ENCODE peak calls at places on chromosomes 5 and 9, in four cellular contexts. I is H1, K is neural progenitor cell, V is HCT116. Y is an unnamed sample.
A peak's percentile ranks its signal among the peaks of the same experiment; 100 is the strongest.

GRCh38 chr5:76389513-76390154 is 13.5 kb upstream of the IQGAP2 start:
- DNase-seq in I (no peak), K (no peak), V (no peak), Y (no peak)

GRCh38 chr5:175382171-175382570 is 61.8 kb downstream of the DRD1 start:
- DNase-seq in I (no peak), K (no peak), V (no peak), Y (no peak)

GRCh38 chr5:91361790-91362189 is 21.3 kb downstream of the ARRDC3 start:
- DNase-seq in I (no peak), K (no peak), V (no peak), Y (no peak)

GRCh38 chr5:91307023-91307422 is 76.1 kb downstream of the ARRDC3 start:
- DNase-seq in I (no peak), K (no peak), V (no peak), Y (peak; percentile 62)

GRCh38 chr9:8224381-8224791 is 424.8 kb upstream of the DMAC1 start:
- DNase-seq in I (no peak), K (no peak), V (no peak), Y (no peak)

GRCh38 chr9:77917800-77918199 is 113.8 kb downstream of the GNAQ start:
- DNase-seq in I (no peak), K (no peak), V (no peak), Y (no peak)

GRCh38 chr9:125654121-125654520 is 52.9 kb downstream of the MAPKAP1 start:
- DNase-seq in I (no peak), K (peak; percentile 71), V (no peak), Y (no peak)

GRCh38 chr9:96350866-96351265 is 32.6 kb downstream of the SLC35D2 start:
- DNase-seq in I (no peak), K (no peak), V (no peak), Y (no peak)

GRCh38 chr5:156871212-156871611 is 21.1 kb downstream of the PPP1R2B start:
- DNase-seq in I (no peak), K (no peak), V (no peak), Y (no peak)

GRCh38 chr9:17402309-17402708 is 176.6 kb upstream of the SH3GL2 start:
- DNase-seq in I (no peak), K (peak; percentile 60), V (no peak), Y (no peak)

GRCh38 chr9:120944434-120945125 is 18.0 kb upstream of the TRAF1 start:
- DNase-seq in I (no peak), K (no peak), V (no peak), Y (no peak)

GRCh38 chr5:134600600-134600999 is 32.0 kb downstream of the SAR1B start:
- DNase-seq in I (no peak), K (no peak), V (no peak), Y (no peak)

GRCh38 chr5:12354686-12355085 is 450.4 kb upstream of the CTNND2 start:
- DNase-seq in I (no peak), K (peak; percentile 2), V (no peak), Y (no peak)

GRCh38 chr5:92703991-92704390 is 877.0 kb downstream of the NR2F1-AS1 start:
- DNase-seq in I (no peak), K (no peak), V (no peak), Y (no peak)

GRCh38 chr9:112789493-112789892 is 38.9 kb downstream of the SNX30 start:
- DNase-seq in I (no peak), K (no peak), V (no peak), Y (no peak)

GRCh38 chr5:54703091-54703490 is 185.5 kb downstream of the SNX18 start:
- DNase-seq in I (no peak), K (peak; percentile 56), V (no peak), Y (peak; percentile 98)

GRCh38 chr5:155631116-155631515 is 617.6 kb downstream of the KIF4B start:
- DNase-seq in I (no peak), K (no peak), V (no peak), Y (no peak)

GRCh38 chr9:128203842-128204551 is 818 bp downstream of the DNM1 start:
- DNase-seq in I (peak; percentile 81), K (peak; percentile 80), V (no peak), Y (no peak)

GRCh38 chr5:61159841-61160240 is 2.4 kb downstream of the SMIM15 start:
- DNase-seq in I (no peak), K (no peak), V (no peak), Y (no peak)

DNA sequence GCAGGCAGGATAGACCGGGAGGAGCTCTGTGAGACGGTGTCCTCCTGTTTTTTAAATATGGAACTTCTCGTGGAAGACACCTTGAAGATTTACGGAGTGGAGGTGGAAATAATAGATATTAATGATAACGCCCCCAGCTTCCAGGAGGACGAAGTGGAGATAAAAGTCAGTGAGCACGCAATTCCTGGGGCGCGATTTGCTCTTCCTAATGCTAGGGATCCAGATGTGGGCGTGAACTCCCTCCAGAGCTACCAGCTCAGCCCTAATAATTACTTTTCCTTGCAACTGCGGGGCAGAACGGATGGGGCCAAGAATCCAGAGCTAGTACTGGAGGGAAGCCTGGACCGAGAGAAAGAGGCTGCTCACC is 621 bp downstream of the PCDHGA11 start:
- DNase-seq in I (no peak), K (no peak), V (no peak), Y (no peak)
- H3K9me3 ChIP-seq in I (peaks cover 44% of the 10 kb centered on the region), K (peaks cover 80% of the 10 kb centered on the region), V (peaks cover 4% of the 10 kb centered on the region), Y (peaks cover 12% of the 10 kb centered on the region)

GRCh38 chr9:35616681-35617459 is 1.3 kb downstream of the CD72 start:
- DNase-seq in I (peak; percentile 82), K (peak; percentile 51), V (no peak), Y (peak; percentile 35)

GRCh38 chr9:35615981-35616680 is 2.1 kb downstream of the CD72 start:
- DNase-seq in I (no peak), K (no peak), V (no peak), Y (no peak)

GRCh38 chr9:35618325-35618727 is at the start of gene CD72:
- DNase-seq in I (no peak), K (peak; percentile 50), V (no peak), Y (no peak)

GRCh38 chr9:35618854-35619799 is 914 bp upstream of the CD72 start:
- DNase-seq in I (no peak), K (no peak), V (no peak), Y (no peak)

GRCh38 chr9:35617548-35617947 is 665 bp downstream of the CD72 start:
- DNase-seq in I (no peak), K (no peak), V (no peak), Y (no peak)
- H3K4me3 ChIP-seq in I (peak overlapping the region; percentile 44), K (peak overlapping the region; percentile 46), V (no peak overlapping the region), Y (no peak overlapping the region)

DNA sequence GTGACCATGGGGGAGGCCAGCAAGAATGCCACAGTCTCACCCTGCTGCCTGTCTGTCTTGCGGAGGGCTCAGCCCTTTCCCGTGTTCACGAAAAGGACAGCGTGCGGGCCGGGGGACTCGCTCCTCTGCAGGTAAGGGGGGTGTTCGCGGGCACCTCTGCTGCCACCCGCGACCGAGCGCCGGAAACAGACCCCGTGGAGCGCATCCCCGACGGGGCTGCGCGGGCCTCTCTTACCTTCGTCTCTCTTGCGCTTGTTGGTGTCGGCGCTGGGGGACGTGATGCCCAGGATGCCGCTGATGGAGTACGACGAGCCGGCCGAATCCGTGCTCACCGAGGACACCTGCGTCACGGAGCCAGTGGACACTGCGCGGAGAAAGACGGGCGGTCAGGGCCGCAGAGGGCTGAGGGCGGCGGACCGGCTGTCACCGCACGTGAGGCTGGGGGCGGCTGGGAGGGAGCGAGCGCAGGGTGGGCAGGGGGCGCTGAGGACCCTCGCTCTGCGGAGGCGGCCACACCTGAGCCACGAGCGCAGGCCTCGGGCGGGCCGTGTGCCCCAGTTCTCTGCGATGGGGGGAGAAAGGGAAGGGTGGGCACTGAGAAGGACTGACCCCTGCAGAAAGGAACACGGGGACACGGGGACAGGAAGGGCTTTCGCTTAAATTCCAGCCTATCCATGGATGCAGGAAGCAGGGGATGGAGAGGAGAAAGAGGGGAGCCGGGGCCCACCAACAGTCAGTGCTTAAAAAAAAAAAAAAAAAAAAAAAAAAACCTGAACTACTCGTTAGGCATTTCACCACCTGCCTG is 31.5 kb downstream of the PAX5 start:
- DNase-seq in I (no peak), K (peak; percentile 56), V (no peak), Y (no peak)
- H3K27me3 ChIP-seq in I (peaks cover 50% of the 10 kb centered on the region), K (peaks cover 100% of the 10 kb centered on the region), V (peaks cover 31% of the 10 kb centered on the region), Y (no peaks in the 10 kb centered on the region)

DNA sequence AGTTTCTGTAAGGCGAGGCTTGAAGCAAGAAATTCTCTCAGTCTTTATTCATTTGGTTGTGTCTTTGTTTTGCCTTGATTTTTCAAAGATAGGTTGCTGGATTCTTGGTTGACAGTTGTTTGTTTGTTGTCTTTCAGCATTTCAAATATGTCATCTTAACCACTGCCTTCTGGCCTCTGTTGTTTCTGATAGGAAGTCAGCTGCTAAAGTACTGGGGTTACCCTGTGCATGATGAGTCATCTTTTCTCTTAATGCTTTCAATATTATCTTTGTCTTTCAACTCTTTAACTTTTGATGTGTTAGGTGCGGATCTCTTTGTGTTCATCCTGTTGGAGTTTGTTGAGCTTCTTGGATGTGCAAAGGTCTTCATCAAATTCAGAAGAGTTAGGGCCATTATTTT is 1571.3 kb downstream of the MAT2B start:
- DNase-seq in I (no peak), K (no peak), V (no peak), Y (no peak)
- H3K9me3 ChIP-seq in I (no peaks in the 10 kb centered on the region), K (no peaks in the 10 kb centered on the region), V (peaks cover 6% of the 10 kb centered on the region), Y (no peaks in the 10 kb centered on the region)

GRCh38 chr5:399296-400281 is 43.4 kb upstream of the EXOC3 start:
- DNase-seq in I (peak; percentile 82), K (peak; percentile 91), V (peak; percentile 40), Y (peak; percentile 99)
- H3K4me3 ChIP-seq in I (peak overlapping the region; percentile 32), K (no peak overlapping the region), V (peak overlapping the region; percentile 14), Y (peak overlapping the region; percentile 20)

GRCh38 chr9:114931407-114931806 is 1.0 kb upstream of the TNFSF8 start:
- DNase-seq in I (no peak), K (no peak), V (no peak), Y (no peak)
- H3K27me3 ChIP-seq in I (peaks cover 68% of the 10 kb centered on the region), K (peaks cover 96% of the 10 kb centered on the region), V (peaks cover 48% of the 10 kb centered on the region), Y (no peaks in the 10 kb centered on the region)

Y was measured in MG63.